ENCODE peak calls at places on chromosomes 13 and 19, in six cellular contexts. C, Z, W, Q, I and H are unnamed samples.

GRCh38 chr19:40791349-40791748 is 7.6 kb upstream of the EGLN2 start:
- DNase-seq in I (no peak), Q (no peak), Z (no peak), W (no peak), C (peak; percentile 84), H (no peak)

GRCh38 chr19:7373862-7374261 is 25.1 kb downstream of the ARHGEF18 start:
- DNase-seq in Z (no peak), I (no peak), W (no peak), C (no peak), Q (no peak), H (no peak)

GRCh38 chr13:51928231-51928630 is 66.5 kb downstream of the CCDC70 start:
- DNase-seq in Z (no peak), Q (no peak), I (no peak), C (no peak), W (no peak), H (no peak)

GRCh38 chr19:13847033-13847899 is 29.7 kb upstream of the NANOS3 start:
- DNase-seq in Z (peak; percentile 97), Q (peak; percentile 94), C (peak; percentile 98), W (peak; percentile 96), I (peak; percentile 94), H (peak; percentile 97)

GRCh38 chr19:42542791-42543190 is 14.5 kb upstream of the CEACAM1 start:
- DNase-seq in Z (no peak), C (no peak), Q (no peak), I (no peak), W (no peak), H (no peak)

GRCh38 chr19:40416918-40417713 is 3.9 kb upstream of the PRX start:
- DNase-seq in I (peak; percentile 20), C (no peak), Q (no peak), W (peak; percentile 33), Z (peak; percentile 46), H (no peak)

GRCh38 chr19:7340959-7341837 is 7.5 kb upstream of the ARHGEF18 start:
- DNase-seq in Z (peak; percentile 77), C (peak; percentile 86), Q (peak; percentile 71), W (peak; percentile 64), I (peak; percentile 84), H (peak; percentile 70)

GRCh38 chr19:7068599-7068998 is 904 bp upstream of the ZNF557 start:
- DNase-seq in C (no peak), Z (no peak), Q (no peak), I (no peak), W (no peak), H (no peak)

GRCh38 chr13:98267080-98267912 is 90.2 kb upstream of the RNF113B start:
- DNase-seq in Z (peak; percentile 60), W (no peak), C (no peak), I (no peak), Q (peak; percentile 82), H (peak; percentile 79)

GRCh38 chr19:33300016-33300981 is 2.0 kb downstream of the CEBPA start:
- DNase-seq in Q (no peak), Z (no peak), C (peak; percentile 65), I (no peak), W (peak; percentile 12), H (no peak)

GRCh38 chr19:1154731-1155351 is 19.2 kb downstream of the SBNO2 start:
- DNase-seq in I (peak; percentile 95), C (peak; percentile 95), Z (peak; percentile 97), W (peak; percentile 92), Q (peak; percentile 90), H (peak; percentile 68)

GRCh38 chr13:41696163-41697003 is 239.0 kb downstream of the RGCC start:
- DNase-seq in I (peak; percentile 76), Q (peak; percentile 82), Z (peak; percentile 85), W (peak; percentile 77), C (no peak), H (peak; percentile 91)

GRCh38 chr13:41193469-41193868 is 900 bp downstream of the KBTBD7 start:
- DNase-seq in W (no peak), I (no peak), Q (no peak), Z (no peak), C (no peak), H (no peak)

GRCh38 chr19:45881909-45882528 is 3.9 kb downstream of the IRF2BP1 start:
- DNase-seq in Z (no peak), Q (no peak), C (no peak), W (no peak), I (no peak), H (no peak)

GRCh38 chr19:35545001-35545854 is at the start of gene TMEM147:
- DNase-seq in W (peak; percentile 83), Z (peak; percentile 91), C (peak; percentile 96), I (peak; percentile 85), Q (peak; percentile 87), H (peak; percentile 89)

GRCh38 chr19:40774916-40775631 is at the start of gene MIA:
- DNase-seq in Q (no peak), Z (no peak), W (no peak), C (no peak), I (no peak), H (no peak)

GRCh38 chr13:51937320-51938290 is 73.6 kb downstream of the ATP7B start:
- DNase-seq in Z (no peak), I (no peak), Q (no peak), W (no peak), C (no peak), H (no peak)

DNA sequence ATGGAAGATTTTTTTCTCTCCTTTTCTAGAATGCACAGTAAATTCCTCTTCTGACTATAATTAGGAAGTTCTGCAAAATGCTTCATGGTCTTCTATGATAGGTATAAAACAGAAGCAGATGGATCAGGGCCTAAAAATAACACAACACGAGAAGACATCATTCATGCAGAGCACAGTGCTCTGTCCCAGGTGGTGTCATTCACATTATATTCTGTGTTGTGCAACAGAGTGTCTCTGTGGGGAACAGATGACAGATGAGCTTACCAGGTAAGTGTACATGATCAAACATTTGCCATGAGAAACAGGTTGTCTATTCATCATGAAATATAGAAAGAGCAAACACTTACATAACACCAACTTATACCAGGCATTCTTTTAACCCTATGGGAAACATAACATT is 288.3 kb downstream of the KCTD12 start:
- DNase-seq in W (no peak), C (no peak), I (no peak), Z (no peak), Q (no peak), H (no peak)
- TF ChIP-seq CTCF in W (no peak), C (no peak), I (no peak), Z (no peak), Q (no peak), H (no peak)

GRCh38 chr19:57570707-57571106 is 8.0 kb downstream of the ZNF416 start:
- DNase-seq in W (no peak), C (no peak), I (no peak), Q (no peak), Z (no peak), H (no peak)
- H3K4me3 ChIP-seq in W (no peak overlapping the region), C (no peak overlapping the region), I (no peak overlapping the region), Q (no peak overlapping the region), Z (no peak overlapping the region), H (no peak overlapping the region)

GRCh38 chr19:39199025-39199424 is 2.3 kb downstream of the NCCRP1 start:
- DNase-seq in W (peak; percentile 40), Z (peak; percentile 79), Q (peak; percentile 78), C (no peak), I (peak; percentile 56), H (peak; percentile 17)

GRCh38 chr19:39195755-39196154 is 1.0 kb upstream of the NCCRP1 start:
- DNase-seq in I (no peak), Z (no peak), Q (no peak), C (no peak), W (no peak), H (no peak)

GRCh38 chr19:39196320-39196719 is 444 bp upstream of the NCCRP1 start:
- DNase-seq in Z (no peak), C (no peak), I (no peak), W (no peak), Q (no peak), H (no peak)

GRCh38 chr19:39196860-39197562 is at the start of gene NCCRP1:
- DNase-seq in W (no peak), I (no peak), Z (no peak), Q (no peak), C (no peak), H (no peak)

GRCh38 chr19:39197808-39198207 is 1.0 kb downstream of the NCCRP1 start:
- DNase-seq in W (no peak), Z (no peak), I (no peak), Q (no peak), C (no peak), H (no peak)
- TF ChIP-seq CTCF in W (no peak), Z (no peak), I (no peak), Q (no peak), C (no peak), H (no peak)

GRCh38 chr13:81223784-81224501 is 883.0 kb upstream of the SPRY2 start:
- DNase-seq in C (no peak), I (no peak), Z (no peak), W (no peak), Q (no peak), H (no peak)

GRCh38 chr13:81224502-81224833 is 883.5 kb upstream of the SPRY2 start:
- DNase-seq in Q (no peak), C (no peak), W (no peak), Z (no peak), I (no peak), H (no peak)
- H3K4me3 ChIP-seq in Q (no peak overlapping the region), C (no peak overlapping the region), W (no peak overlapping the region), Z (no peak overlapping the region), I (no peak overlapping the region), H (no peak overlapping the region)

GRCh38 chr19:23439623-23440022 is 44.4 kb upstream of the ZNF91 start:
- DNase-seq in W (no peak), Z (no peak), C (no peak), I (no peak), Q (no peak), H (no peak)
- TF ChIP-seq CTCF in W (peak; percentile 4), Z (peak; percentile 21), C (no peak), I (peak; percentile 27), Q (peak; percentile 32), H (peak; percentile 34)

DNA sequence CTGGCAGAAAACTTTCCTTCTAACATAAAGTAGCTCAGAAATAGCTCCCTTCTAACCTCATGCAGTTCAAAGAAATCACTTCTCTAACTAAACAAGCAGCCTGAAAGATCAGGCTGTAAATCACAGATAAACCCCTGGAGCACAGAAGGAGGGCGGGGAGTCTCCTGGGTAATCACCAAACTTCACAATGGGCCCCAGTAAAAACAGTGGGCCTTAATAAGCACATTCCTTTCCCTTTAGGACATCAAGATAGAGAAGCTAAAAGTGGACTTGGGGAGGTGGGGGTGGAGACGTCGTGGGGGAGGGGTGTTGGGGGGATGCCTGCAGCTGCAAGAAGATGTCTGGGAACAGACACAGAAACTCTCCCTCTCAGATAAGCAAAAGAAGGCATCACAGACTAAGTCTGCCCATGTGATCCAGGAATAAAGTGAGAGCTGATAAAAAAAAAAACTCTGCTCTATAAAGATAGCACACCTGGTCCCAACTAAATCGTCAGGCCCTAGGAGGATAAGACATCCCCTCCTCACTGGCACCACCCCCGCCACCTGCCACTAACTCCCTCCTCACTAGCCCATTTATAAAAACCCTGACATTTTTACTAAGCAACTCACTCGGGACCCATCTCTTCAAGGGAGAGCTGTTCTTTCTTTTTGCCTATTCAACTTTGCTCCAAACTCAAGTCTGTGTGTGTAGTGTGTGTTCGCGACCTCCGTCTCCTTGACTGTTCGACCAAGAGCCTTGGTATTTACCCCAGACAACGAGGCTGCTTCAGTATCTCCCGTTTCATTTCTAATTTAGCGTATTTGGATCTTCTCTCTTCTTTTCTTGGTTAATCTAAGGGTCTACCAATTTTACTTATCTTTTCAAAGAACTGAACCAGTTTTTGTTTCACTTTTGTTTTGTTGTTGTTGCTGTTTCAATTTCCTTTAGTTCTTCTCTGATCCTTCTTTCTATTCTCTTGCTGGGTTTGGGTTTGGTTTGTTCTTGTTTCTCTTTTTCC is 31.7 kb downstream of the DNAJC15 start:
- DNase-seq in W (peak; percentile 67), Z (peak; percentile 97), I (peak; percentile 78), C (no peak), Q (peak; percentile 84), H (peak; percentile 87)
- H3K4me3 ChIP-seq in W (peak overlapping the region; percentile 58), Z (peak overlapping the region; percentile 67), I (peak overlapping the region; percentile 59), C (peak overlapping the region; percentile 54), Q (peak overlapping the region; percentile 89), H (peak overlapping the region; percentile 49)